ENCODE peak calls at places on chromosomes 6 and 20, in five cellular contexts. D, I, A, Z and W are unnamed samples.

GRCh38 chr6:133991096-133991593 is 38.1 kb downstream of the TBPL1 start:
- DNase-seq in D (no peak), I (no peak), A (peak; percentile 50), Z (no peak), W (peak; percentile 8)

GRCh38 chr6:35318200-35318844 is 20.7 kb downstream of the DEF6 start:
- DNase-seq in D (peak; percentile 96), I (peak; percentile 87), A (peak; percentile 79), Z (peak; percentile 90), W (peak; percentile 87)

GRCh38 chr20:38350879-38351775 is 4.8 kb downstream of the LBP start:
- DNase-seq in D (no peak), I (no peak), A (no peak), Z (no peak), W (no peak)

GRCh38 chr6:136526196-136526930 is 23.9 kb downstream of the MAP7 start:
- DNase-seq in D (peak; percentile 84), I (peak; percentile 51), A (peak; percentile 60), Z (peak; percentile 46), W (no peak)

GRCh38 chr6:149015877-149016525 is 269.2 kb downstream of the UST start:
- DNase-seq in D (no peak), I (no peak), A (peak; percentile 31), Z (no peak), W (no peak)

GRCh38 chr6:1640476-1640875 is 30.8 kb downstream of the FOXC1 start:
- DNase-seq in D (no peak), I (no peak), A (no peak), Z (no peak), W (no peak)

GRCh38 chr6:74879234-74879633 is 326.6 kb downstream of the COL12A1 start:
- DNase-seq in D (no peak), I (no peak), A (peak; percentile 94), Z (no peak), W (peak; percentile 30)

GRCh38 chr6:48765352-48765961 is 654.5 kb upstream of the PTCHD4 start:
- DNase-seq in D (peak; percentile 44), I (peak; percentile 25), A (peak; percentile 66), Z (peak; percentile 64), W (peak; percentile 59)

GRCh38 chr6:84752118-84752850 is 12.1 kb downstream of the TBX18 start:
- DNase-seq in D (no peak), I (no peak), A (peak; percentile 18), Z (no peak), W (no peak)

GRCh38 chr6:42197574-42198362 is 3.0 kb upstream of the GUCA1B start:
- DNase-seq in D (no peak), I (no peak), A (peak; percentile 94), Z (no peak), W (no peak)

GRCh38 chr6:164927288-164928040 is 381.9 kb downstream of the C6orf118 start:
- DNase-seq in D (peak; percentile 75), I (peak; percentile 44), A (peak; percentile 41), Z (peak; percentile 71), W (peak; percentile 70)

GRCh38 chr20:12354725-12355124 is 437.0 kb downstream of the BTBD3 start:
- DNase-seq in D (no peak), I (no peak), A (no peak), Z (no peak), W (no peak)

GRCh38 chr6:24930386-24930785 is 5.4 kb downstream of the RIPOR2 start:
- DNase-seq in D (no peak), I (no peak), A (peak; percentile 78), Z (no peak), W (no peak)

GRCh38 chr6:43981363-43981990 is 145.8 kb downstream of the MRPL14 start:
- DNase-seq in D (peak; percentile 10), I (no peak), A (no peak), Z (no peak), W (no peak)

GRCh38 chr20:41889871-41890224 is 271.7 kb upstream of the CHD6 start:
- DNase-seq in D (no peak), I (no peak), A (no peak), Z (no peak), W (no peak)

GRCh38 chr20:43681991-43682410 is 15.1 kb downstream of the MYBL2 start:
- DNase-seq in D (no peak), I (no peak), A (no peak), Z (no peak), W (no peak)

GRCh38 chr6:151704383-151704782 is 103.1 kb upstream of the ESR1 start:
- DNase-seq in D (no peak), I (no peak), A (no peak), Z (no peak), W (no peak)

GRCh38 chr6:52664185-52664990 is 6.5 kb upstream of the TMEM14A start:
- DNase-seq in D (peak; percentile 98), I (peak; percentile 93), A (peak; percentile 97), Z (peak; percentile 90), W (peak; percentile 92)

GRCh38 chr6:101386982-101387381 is 6.5 kb upstream of the GRIK2 start:
- DNase-seq in D (peak; percentile 28), I (no peak), A (no peak), Z (no peak), W (peak; percentile 68)

GRCh38 chr6:14126250-14126649 is 8.7 kb downstream of the CD83 start:
- DNase-seq in D (no peak), I (no peak), A (no peak), Z (no peak), W (no peak)

GRCh38 chr6:108945686-108946158 is 97.5 kb downstream of the ARMC2 start:
- DNase-seq in D (peak; percentile 54), I (no peak), A (no peak), Z (no peak), W (no peak)

GRCh38 chr6:39379026-39379425 is 56.5 kb upstream of the KCNK16 start:
- DNase-seq in D (no peak), I (no peak), A (no peak), Z (no peak), W (no peak)

GRCh38 chr6:75794351-75794846 is 45.4 kb downstream of the MYO6 start:
- DNase-seq in D (no peak), I (no peak), A (no peak), Z (no peak), W (no peak)

GRCh38 chr6:12720310-12720709 is 3.7 kb downstream of the PHACTR1 start:
- DNase-seq in D (no peak), I (no peak), A (no peak), Z (no peak), W (no peak)

GRCh38 chr6:127907960-127908640 is 7.2 kb upstream of the THEMIS start:
- DNase-seq in D (no peak), I (no peak), A (no peak), Z (no peak), W (no peak)

GRCh38 chr6:69005194-69005593 is 370.1 kb downstream of the ADGRB3 start:
- DNase-seq in D (no peak), I (no peak), A (no peak), Z (no peak), W (peak; percentile 63)

GRCh38 chr6:46014511-46015118 is 1.0 kb downstream of the CLIC5 start:
- DNase-seq in D (peak; percentile 60), I (no peak), A (peak; percentile 2), Z (no peak), W (no peak)

GRCh38 chr6:43516367-43516696 is 394 bp downstream of the YIPF3 start:
- DNase-seq in D (no peak), I (no peak), A (no peak), Z (no peak), W (no peak)

DNA sequence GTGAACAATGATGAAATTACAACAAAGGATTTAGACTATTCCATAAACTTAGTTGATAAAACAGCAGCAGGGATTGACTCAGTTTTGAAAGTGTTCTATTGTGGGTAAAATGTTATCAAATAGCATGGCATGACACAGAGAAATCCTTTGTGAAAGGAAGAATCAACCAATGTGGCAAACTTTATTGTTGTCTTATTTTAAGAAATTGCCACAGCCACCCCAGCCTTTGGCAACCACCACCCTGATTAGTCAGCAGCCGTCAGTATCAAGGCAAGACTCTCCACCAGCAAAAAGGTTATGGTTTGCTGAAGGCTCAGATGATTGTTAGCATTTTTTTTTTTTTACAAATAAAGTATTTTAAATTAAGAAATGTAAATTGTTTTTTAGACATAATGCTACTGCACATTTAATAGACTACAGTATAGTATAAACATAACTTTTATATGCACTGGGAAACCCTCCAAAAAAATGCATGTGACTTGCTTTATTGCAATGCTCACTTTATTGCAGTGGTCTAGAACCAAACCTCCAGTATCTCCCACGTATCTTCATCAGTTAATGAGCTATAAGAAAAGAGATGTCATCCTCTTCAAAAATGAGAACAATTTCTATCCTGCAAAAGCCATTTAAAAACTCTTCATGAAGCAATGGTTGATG is 162.7 kb downstream of the SOBP start:
- DNase-seq in D (no peak), I (no peak), A (no peak), Z (no peak), W (no peak)
- H2BK12ac ChIP-seq in D (no peak overlapping the region), I (no peak overlapping the region), A (no peak overlapping the region), Z (no peak overlapping the region), W (no peak overlapping the region)

GRCh38 chr6:157424491-157425020 is 43.6 kb downstream of the ZDHHC14 start:
- DNase-seq in D (no peak), I (no peak), A (no peak), Z (no peak), W (no peak)
- H2BK12ac ChIP-seq in D (no peak overlapping the region), I (no peak overlapping the region), A (no peak overlapping the region), Z (no peak overlapping the region), W (no peak overlapping the region)

DNA sequence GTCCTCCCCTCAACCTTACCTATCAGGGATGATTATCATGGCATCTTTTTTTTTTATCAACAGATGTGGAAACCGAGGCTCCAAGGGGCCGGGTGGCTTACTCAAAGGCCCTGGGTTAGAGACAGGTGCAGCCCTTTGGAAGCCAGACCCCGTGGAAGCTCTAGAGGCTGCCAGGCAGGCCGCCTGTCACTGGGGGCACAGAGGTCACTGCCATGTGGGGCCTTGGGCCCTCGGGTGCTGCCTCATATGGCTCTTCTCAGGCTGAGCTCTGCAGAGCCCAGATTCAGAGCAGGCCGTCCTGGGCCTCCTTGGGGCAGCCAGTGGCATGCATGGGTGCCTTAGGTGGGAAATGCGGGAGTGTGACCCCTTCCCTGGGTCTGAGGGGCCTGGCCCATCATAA is 136.3 kb downstream of the PHACTR3 start:
- DNase-seq in D (no peak), I (no peak), A (no peak), Z (no peak), W (no peak)
- H2BK12ac ChIP-seq in D (no peak overlapping the region), I (no peak overlapping the region), A (no peak overlapping the region), Z (no peak overlapping the region), W (no peak overlapping the region)

GRCh38 chr6:122178988-122179387 is 220.5 kb upstream of the HSF2 start:
- DNase-seq in D (no peak), I (no peak), A (no peak), Z (no peak), W (no peak)
- H2BK12ac ChIP-seq in D (no peak overlapping the region), I (no peak overlapping the region), A (no peak overlapping the region), Z (no peak overlapping the region), W (no peak overlapping the region)

GRCh38 chr20:21661488-21662055 is 43.9 kb upstream of the PAX1 start:
- DNase-seq in D (no peak), I (no peak), A (no peak), Z (no peak), W (no peak)

GRCh38 chr20:21665687-21666446 is 39.6 kb upstream of the PAX1 start:
- DNase-seq in D (no peak), I (no peak), A (no peak), Z (no peak), W (peak; percentile 67)

GRCh38 chr20:21663465-21663864 is 42.0 kb upstream of the PAX1 start:
- DNase-seq in D (no peak), I (no peak), A (no peak), Z (no peak), W (no peak)
- H2BK12ac ChIP-seq in D (no peak overlapping the region), I (no peak overlapping the region), A (no peak overlapping the region), Z (no peak overlapping the region), W (no peak overlapping the region)